ENCODE peak calls at places on chromosomes 16 and 17, in seven cellular contexts. One of them, this sample, is unnamed.

GRCh38 chr17:2949469-2950044 is 113.8 kb downstream of the OR1D5 start:
- DNase-seq in stromal cell of bone marrow: peak; percentile 76
- DNase-seq in AG09319: no peak
- DNase-seq in T-helper 2 cell: no peak
- DNase-seq in WTC11: no peak
- DNase-seq in EL: peak; percentile 77
- DNase-seq in stimulated activated CD4-positive, alpha-beta T cell treated with anti-CD3 and anti-CD28 coated beads, Interleukin-1b, Interleukin-23, amount 100 ng/mL, for 48 hours: no peak
- DNase-seq in this sample: no peak

GRCh38 chr17:50909765-50910661 is 43.9 kb upstream of the TOB1 start:
- DNase-seq in stromal cell of bone marrow: no peak
- DNase-seq in AG09319: no peak
- DNase-seq in T-helper 2 cell: peak; percentile 72
- DNase-seq in WTC11: no peak
- DNase-seq in EL: no peak
- DNase-seq in stimulated activated CD4-positive, alpha-beta T cell treated with anti-CD3 and anti-CD28 coated beads, Interleukin-1b, Interleukin-23, amount 100 ng/mL, for 48 hours: peak; percentile 81
- DNase-seq in this sample: no peak

GRCh38 chr17:73628642-73629552 is 15.3 kb downstream of the SDK2 start:
- DNase-seq in stromal cell of bone marrow: no peak
- DNase-seq in AG09319: no peak
- DNase-seq in T-helper 2 cell: no peak
- DNase-seq in WTC11: no peak
- DNase-seq in EL: no peak
- DNase-seq in stimulated activated CD4-positive, alpha-beta T cell treated with anti-CD3 and anti-CD28 coated beads, Interleukin-1b, Interleukin-23, amount 100 ng/mL, for 48 hours: no peak
- DNase-seq in this sample: no peak

GRCh38 chr16:84055366-84055765 is 12.8 kb upstream of the SLC38A8 start:
- DNase-seq in stromal cell of bone marrow: no peak
- DNase-seq in AG09319: no peak
- DNase-seq in T-helper 2 cell: no peak
- DNase-seq in WTC11: no peak
- DNase-seq in EL: no peak
- DNase-seq in stimulated activated CD4-positive, alpha-beta T cell treated with anti-CD3 and anti-CD28 coated beads, Interleukin-1b, Interleukin-23, amount 100 ng/mL, for 48 hours: no peak
- DNase-seq in this sample: peak; percentile 52

GRCh38 chr17:2924211-2924610 is 128.0 kb downstream of the RAP1GAP2 start:
- DNase-seq in stromal cell of bone marrow: no peak
- DNase-seq in AG09319: no peak
- DNase-seq in T-helper 2 cell: no peak
- DNase-seq in WTC11: peak; percentile 36
- DNase-seq in EL: peak; percentile 58
- DNase-seq in stimulated activated CD4-positive, alpha-beta T cell treated with anti-CD3 and anti-CD28 coated beads, Interleukin-1b, Interleukin-23, amount 100 ng/mL, for 48 hours: no peak
- DNase-seq in this sample: no peak

GRCh38 chr16:18050234-18050633 is 286.3 kb downstream of the NPIPA8 start:
- DNase-seq in stromal cell of bone marrow: no peak
- DNase-seq in AG09319: no peak
- DNase-seq in T-helper 2 cell: no peak
- DNase-seq in WTC11: no peak
- DNase-seq in EL: no peak
- DNase-seq in stimulated activated CD4-positive, alpha-beta T cell treated with anti-CD3 and anti-CD28 coated beads, Interleukin-1b, Interleukin-23, amount 100 ng/mL, for 48 hours: no peak
- DNase-seq in this sample: no peak

GRCh38 chr17:8947201-8947600 is 18.3 kb downstream of the PIK3R5 start:
- DNase-seq in stromal cell of bone marrow: no peak
- DNase-seq in AG09319: no peak
- DNase-seq in T-helper 2 cell: no peak
- DNase-seq in WTC11: no peak
- DNase-seq in EL: peak; percentile 31
- DNase-seq in stimulated activated CD4-positive, alpha-beta T cell treated with anti-CD3 and anti-CD28 coated beads, Interleukin-1b, Interleukin-23, amount 100 ng/mL, for 48 hours: no peak
- DNase-seq in this sample: no peak

GRCh38 chr16:4376126-4376819 is 4.6 kb downstream of the VASN start:
- DNase-seq in stromal cell of bone marrow: peak; percentile 81
- DNase-seq in AG09319: peak; percentile 79
- DNase-seq in T-helper 2 cell: no peak
- DNase-seq in WTC11: peak; percentile 13
- DNase-seq in EL: peak; percentile 89
- DNase-seq in stimulated activated CD4-positive, alpha-beta T cell treated with anti-CD3 and anti-CD28 coated beads, Interleukin-1b, Interleukin-23, amount 100 ng/mL, for 48 hours: no peak
- DNase-seq in this sample: peak; percentile 93

GRCh38 chr16:67860589-67861398 is 12.1 kb upstream of the EDC4 start:
- DNase-seq in stromal cell of bone marrow: peak; percentile 64
- DNase-seq in AG09319: no peak
- DNase-seq in T-helper 2 cell: no peak
- DNase-seq in WTC11: no peak
- DNase-seq in EL: peak; percentile 55
- DNase-seq in stimulated activated CD4-positive, alpha-beta T cell treated with anti-CD3 and anti-CD28 coated beads, Interleukin-1b, Interleukin-23, amount 100 ng/mL, for 48 hours: no peak
- DNase-seq in this sample: no peak

GRCh38 chr17:17568772-17569195 is 22.7 kb downstream of the PEMT start:
- DNase-seq in stromal cell of bone marrow: no peak
- DNase-seq in AG09319: no peak
- DNase-seq in T-helper 2 cell: no peak
- DNase-seq in WTC11: peak; percentile 94
- DNase-seq in EL: peak; percentile 56
- DNase-seq in stimulated activated CD4-positive, alpha-beta T cell treated with anti-CD3 and anti-CD28 coated beads, Interleukin-1b, Interleukin-23, amount 100 ng/mL, for 48 hours: peak; percentile 58
- DNase-seq in this sample: peak; percentile 81

GRCh38 chr16:20762404-20763123 is 1.2 kb upstream of the ACSM3 start:
- DNase-seq in stromal cell of bone marrow: no peak
- DNase-seq in AG09319: no peak
- DNase-seq in T-helper 2 cell: no peak
- DNase-seq in WTC11: no peak
- DNase-seq in EL: no peak
- DNase-seq in stimulated activated CD4-positive, alpha-beta T cell treated with anti-CD3 and anti-CD28 coated beads, Interleukin-1b, Interleukin-23, amount 100 ng/mL, for 48 hours: no peak
- DNase-seq in this sample: no peak